ENCODE peak calls at places on chromosomes 13 and 19, in four cellular contexts. H is breast epithelium, Y is lower leg skin, N is adrenal gland. T is an unnamed sample.

GRCh38 chr13:37546087-37546486 is 52.5 kb downstream of the POSTN start:
- DNase-seq in H (no peak), Y (no peak), N (no peak), T (no peak)

GRCh38 chr19:38684078-38684861 is 36.8 kb downstream of the ACTN4 start:
- DNase-seq in H (peak; percentile 78), Y (peak; percentile 94), N (peak; percentile 90), T (peak; percentile 100)

GRCh38 chr19:39166571-39167391 is 30.0 kb upstream of the NCCRP1 start:
- DNase-seq in H (peak; percentile 82), N (peak; percentile 95), Y (peak; percentile 95), T (no peak)

GRCh38 chr13:28820099-28821051 is at the start of gene MTUS2:
- DNase-seq in Y (no peak), H (no peak), N (no peak), T (no peak)

GRCh38 chr13:102236830-102237621 is 164.8 kb downstream of the FGF14 start:
- DNase-seq in H (no peak), Y (no peak), N (no peak), T (no peak)

GRCh38 chr19:11457115-11457514 is 21.7 kb downstream of the PRKCSH start:
- DNase-seq in H (no peak), Y (no peak), N (peak; percentile 20), T (no peak)

GRCh38 chr19:41877490-41877876 is 404 bp downstream of the CD79A start:
- DNase-seq in H (no peak), Y (no peak), N (no peak), T (no peak)

GRCh38 chr19:16404396-16404795 is 67.4 kb downstream of the EPS15L1 start:
- DNase-seq in H (no peak), Y (no peak), N (no peak), T (no peak)

GRCh38 chr13:48096670-48097069 is 1.8 kb upstream of the MED4 start:
- DNase-seq in N (no peak), H (no peak), Y (no peak), T (no peak)

GRCh38 chr13:25911020-25911419 is 140.8 kb downstream of the SHISA2 start:
- DNase-seq in N (no peak), Y (no peak), H (no peak), T (no peak)

GRCh38 chr19:51978882-51979281 is 7.8 kb downstream of the ZNF350 start:
- DNase-seq in Y (no peak), N (no peak), H (no peak), T (no peak)

GRCh38 chr19:44824758-44825157 is 15.9 kb downstream of the BCAM start:
- DNase-seq in N (no peak), Y (no peak), H (no peak), T (no peak)

GRCh38 chr13:40565282-40566148 is 100.9 kb downstream of the FOXO1 start:
- DNase-seq in H (no peak), Y (no peak), N (no peak), T (no peak)

GRCh38 chr19:29631450-29631849 is 25.4 kb downstream of the POP4 start:
- DNase-seq in H (no peak), N (no peak), Y (peak; percentile 59), T (no peak)

GRCh38 chr13:59730026-59730425 is 433.7 kb downstream of the DIAPH3 start:
- DNase-seq in Y (no peak), N (no peak), H (no peak), T (no peak)

GRCh38 chr13:24557121-24557520 is 44.5 kb upstream of the PARP4 start:
- DNase-seq in N (no peak), H (no peak), Y (no peak), T (no peak)

GRCh38 chr13:110876592-110876991 is 38.3 kb downstream of the ANKRD10 start:
- DNase-seq in H (no peak), N (no peak), Y (no peak), T (no peak)

GRCh38 chr19:8302357-8302691 is 5.8 kb downstream of the CD320 start:
- DNase-seq in Y (peak; percentile 87), N (peak; percentile 70), H (peak; percentile 15), T (no peak)

GRCh38 chr13:30370916-30371521 is 51.3 kb upstream of the UBE2L5 start:
- DNase-seq in Y (peak; percentile 52), H (no peak), N (no peak), T (no peak)

GRCh38 chr19:8688930-8689329 is 9.7 kb downstream of the ACTL9 start:
- DNase-seq in H (no peak), Y (no peak), N (no peak), T (no peak)

GRCh38 chr19:30118221-30118620 is 176.2 kb downstream of the URI1 start:
- DNase-seq in Y (no peak), H (no peak), N (no peak), T (no peak)

GRCh38 chr13:74132768-74133656 is 1.2 kb downstream of the KLF12 start:
- DNase-seq in Y (peak; percentile 89), H (no peak), N (peak; percentile 18), T (peak; percentile 2)

GRCh38 chr13:30734434-30734833 is 909 bp upstream of the ALOX5AP start:
- DNase-seq in Y (no peak), N (no peak), H (no peak), T (no peak)

GRCh38 chr13:62119739-62120700 is 704.4 kb upstream of the PCDH20 start:
- DNase-seq in N (no peak), Y (no peak), H (no peak), T (peak; percentile 1)

GRCh38 chr13:50257646-50258045 is 242.4 kb downstream of the KCNRG start:
- DNase-seq in Y (no peak), H (no peak), N (no peak), T (no peak)

GRCh38 chr13:49300716-49301589 is 53.2 kb downstream of the CDADC1 start:
- DNase-seq in Y (no peak), N (peak; percentile 60), H (no peak), T (peak; percentile 60)

GRCh38 chr13:30551194-30551593 is 66.5 kb upstream of the USPL1 start:
- DNase-seq in Y (no peak), H (no peak), N (no peak), T (peak; percentile 45)

GRCh38 chr19:21483589-21484170 is 21.7 kb upstream of the ZNF429 start:
- DNase-seq in N (peak; percentile 50), Y (peak; percentile 85), H (peak; percentile 46), T (peak; percentile 19)

GRCh38 chr13:66714795-66715194 is 515.3 kb downstream of the PCDH9 start:
- DNase-seq in H (no peak), Y (no peak), N (no peak), T (no peak)

GRCh38 chr19:9406798-9407352 is 28.5 kb downstream of the ZNF266 start:
- DNase-seq in Y (no peak), H (peak; percentile 23), N (peak; percentile 77), T (peak; percentile 76)

GRCh38 chr19:49861127-49861526 is 6.2 kb downstream of the PNKP start:
- DNase-seq in N (peak; percentile 85), Y (no peak), H (no peak), T (peak; percentile 63)

GRCh38 chr19:11293468-11294389 is 2.2 kb upstream of the TSPAN16 start:
- DNase-seq in H (peak; percentile 95), Y (peak; percentile 99), N (peak; percentile 94), T (peak; percentile 93)

GRCh38 chr19:40750035-40750284 is 317 bp downstream of the ACTMAP start:
- DNase-seq in H (no peak), N (no peak), Y (no peak), T (no peak)

GRCh38 chr19:53977991-53978731 is 13.3 kb upstream of the CACNG6 start:
- DNase-seq in N (peak; percentile 33), H (no peak), Y (peak; percentile 87), T (peak; percentile 100)

GRCh38 chr19:2112516-2113320 is 16.0 kb downstream of the IZUMO4 start:
- DNase-seq in N (no peak), Y (no peak), H (no peak), T (no peak)
- TF ChIP-seq POLR2A in N (no peak), Y (no peak), H (no peak), T (no peak)

DNA sequence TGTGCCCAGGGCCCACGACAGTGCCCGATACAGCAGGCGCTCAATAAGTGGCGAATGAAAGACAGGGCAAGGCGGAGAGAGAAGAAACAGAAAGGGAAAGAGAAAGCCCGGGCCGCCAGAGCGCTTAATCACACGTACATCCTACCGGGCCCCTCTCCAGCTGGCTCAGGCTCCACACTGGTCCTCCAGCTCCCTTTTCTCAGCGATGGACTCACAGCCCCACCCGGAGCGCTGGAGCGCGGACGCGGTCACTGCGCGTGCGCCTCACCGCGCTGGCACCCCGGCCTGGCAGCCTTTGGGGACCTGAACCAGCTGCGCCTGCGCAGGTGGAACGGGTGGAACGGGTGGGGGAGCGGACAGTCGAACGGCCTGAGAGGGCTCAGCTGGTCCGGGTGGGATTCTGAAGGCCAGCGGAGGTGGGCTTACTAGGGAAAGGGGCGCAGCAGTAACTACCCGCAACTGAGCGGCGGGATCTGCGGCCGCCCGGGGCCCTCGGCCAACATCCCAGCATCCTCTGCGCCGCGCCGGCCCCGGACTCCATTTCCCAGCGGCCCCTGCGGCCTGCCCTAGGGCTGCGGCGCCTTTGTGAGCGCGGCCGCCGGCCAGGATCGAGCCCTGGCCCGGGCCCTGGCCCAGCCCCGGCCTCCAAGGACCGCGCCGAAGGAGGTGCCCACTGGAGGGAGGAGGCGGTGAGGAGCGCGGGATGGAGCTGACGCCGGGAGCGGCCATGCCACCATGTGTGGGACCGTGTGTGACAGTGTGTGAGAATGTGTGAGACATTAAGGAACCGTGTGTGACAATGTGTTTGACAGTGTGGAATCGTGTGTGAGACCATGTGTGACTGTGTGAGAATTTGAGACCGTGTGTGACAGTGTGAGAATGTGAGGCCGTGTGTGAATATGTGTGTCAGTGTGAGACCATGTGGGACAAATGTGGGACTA is at the start of gene ZNF583:
- DNase-seq in Y (peak; percentile 98), H (peak; percentile 94), N (peak; percentile 98), T (peak; percentile 92)
- TF ChIP-seq POLR2A in Y (no peak), H (no peak), N (peak; percentile 17), T (peak; percentile 45)

DNA sequence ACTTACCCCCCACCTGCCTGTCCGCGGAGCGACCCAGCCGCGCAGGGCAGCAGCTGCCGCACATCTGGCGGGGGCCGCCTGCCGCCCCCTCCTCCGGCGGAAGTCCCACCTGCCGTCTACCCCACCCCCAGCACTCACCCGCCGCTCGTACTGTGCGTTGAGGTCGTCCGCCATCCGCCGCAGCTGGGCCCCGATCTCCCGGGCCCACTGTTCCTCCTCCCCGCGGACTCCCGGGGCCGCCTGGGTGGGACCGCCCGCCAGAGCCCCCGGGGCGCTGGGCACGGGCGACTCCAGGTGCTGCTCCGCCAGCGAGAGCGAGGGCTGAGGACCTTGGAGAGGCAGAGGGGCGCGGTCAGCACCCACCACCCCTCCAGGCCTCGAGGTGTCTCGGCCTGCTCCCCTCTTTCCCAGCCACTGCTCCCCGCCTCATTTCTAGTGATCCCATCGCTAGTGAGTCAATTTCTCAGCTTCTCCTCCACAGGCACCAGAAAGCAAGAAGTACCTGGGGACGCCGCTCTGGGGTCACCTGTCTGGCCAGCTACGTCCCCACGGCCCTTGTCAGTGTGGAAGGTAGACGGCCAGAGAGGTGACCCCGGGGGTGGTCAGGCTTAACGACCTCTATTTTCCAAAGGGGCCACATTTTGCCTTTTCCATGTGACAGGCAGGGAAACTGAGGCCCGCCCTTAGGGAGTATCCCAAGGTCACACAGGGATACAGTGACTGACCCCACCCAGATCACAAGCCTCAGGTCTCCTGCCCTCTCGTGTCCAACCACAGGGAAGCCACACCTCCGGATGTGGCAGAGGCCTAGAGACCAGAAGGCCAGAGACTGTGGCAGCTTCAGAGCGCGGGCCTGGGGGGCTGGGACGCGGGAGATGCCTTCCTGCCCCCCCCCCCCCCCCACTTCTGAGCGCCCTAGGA is 4.3 kb downstream of the BBC3 start:
- DNase-seq in Y (peak; percentile 97), H (peak; percentile 84), N (peak; percentile 90), T (peak; percentile 84)
- TF ChIP-seq POLR2A in Y (no peak), H (peak; percentile 20), N (no peak), T (peak; percentile 5)

DNA sequence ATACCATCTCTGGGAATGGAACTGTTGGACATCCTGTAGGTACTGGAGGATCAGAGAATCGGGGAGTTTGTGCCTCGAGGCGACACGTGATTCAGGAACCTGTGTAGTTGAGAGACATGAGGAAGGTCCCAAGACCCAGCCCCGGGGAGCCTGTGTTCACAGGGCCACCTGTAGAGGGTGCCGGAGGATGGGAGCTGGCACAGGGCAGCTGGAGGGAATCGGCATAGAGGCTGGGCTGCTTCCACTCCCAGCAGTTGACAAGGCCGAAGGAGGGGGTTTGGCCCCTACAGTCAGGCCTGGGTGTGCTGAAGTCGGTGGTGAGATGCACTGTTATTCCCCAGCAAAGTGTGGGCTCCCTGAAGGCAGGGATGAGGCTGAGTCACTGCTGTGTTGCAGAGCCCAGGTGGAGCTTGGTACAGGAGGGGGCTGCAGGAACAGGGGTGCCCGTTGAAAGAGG is 2.5 kb upstream of the ISYNA1 start:
- DNase-seq in N (peak; percentile 50), Y (no peak), H (no peak), T (peak; percentile 72)
- TF ChIP-seq POLR2A in N (no peak), Y (no peak), H (no peak), T (no peak)